ENCODE peak calls at places on chromosomes 6 and 20, in ten cellular contexts. M, P, Q, U, F, O, V, D, C and N are unnamed samples.

GRCh38 chr20:62876826-62877728 is 15.5 kb upstream of the TCFL5 start:
- DNase-seq in M (no peak), P (no peak), Q (no peak), U (no peak), F (no peak), O (peak), V (no peak), D (no peak), C (no peak), N (no peak)

GRCh38 chr6:14344486-14344885 is 226.9 kb downstream of the CD83 start:
- DNase-seq in M (no peak), P (no peak), Q (no peak), U (no peak), F (no peak), O (no peak), V (no peak), D (no peak), C (no peak), N (no peak)

GRCh38 chr6:42387336-42387735 is 64.4 kb downstream of the TRERF1 start:
- DNase-seq in M (no peak), P (no peak), Q (no peak), U (no peak), F (no peak), O (no peak), V (no peak), D (no peak), C (no peak), N (no peak)

GRCh38 chr6:114068119-114068518 is 97.2 kb upstream of the HDAC2 start:
- DNase-seq in M (no peak), P (no peak), Q (no peak), U (no peak), F (no peak), O (no peak), V (no peak), D (no peak), C (no peak), N (no peak)

GRCh38 chr6:121135425-121135824 is 198.9 kb downstream of the TBC1D32 start:
- DNase-seq in M (no peak), P (no peak), Q (no peak), U (no peak), F (no peak), O (no peak), V (no peak), D (no peak), C (no peak), N (no peak)

GRCh38 chr20:53828673-53829085 is 235.0 kb upstream of the ZNF217 start:
- DNase-seq in M (no peak), P (no peak), Q (peak), U (no peak), F (peak), O (no peak), V (no peak), D (peak), C (peak), N (peak)

GRCh38 chr20:38304845-38305447 is 990 bp downstream of the BPI start:
- DNase-seq in M (no peak), P (peak), Q (peak), U (peak), F (peak), O (peak), V (peak), D (peak), C (no peak), N (peak)

GRCh38 chr20:36404435-36404978 is 98.4 kb downstream of the DLGAP4 start:
- DNase-seq in M (no peak), P (no peak), Q (no peak), U (no peak), F (no peak), O (no peak), V (no peak), D (no peak), C (no peak), N (no peak)

GRCh38 chr6:56642366-56643261 is at the start of gene DST:
- DNase-seq in M (no peak), P (no peak), Q (peak), U (no peak), F (peak), O (no peak), V (no peak), D (peak), C (peak), N (peak)

GRCh38 chr6:11585426-11586016 is 48.0 kb downstream of the TMEM170B start:
- DNase-seq in M (no peak), P (peak), Q (peak), U (no peak), F (peak), O (no peak), V (no peak), D (peak), C (peak), N (peak)

GRCh38 chr6:15948930-15949900 is 179.7 kb upstream of the MYLIP start:
- DNase-seq in M (no peak), P (no peak), Q (no peak), U (no peak), F (peak), O (peak), V (no peak), D (no peak), C (no peak), N (peak)

GRCh38 chr6:158460602-158461092 is 99.2 kb upstream of the TMEM181 start:
- DNase-seq in M (no peak), P (no peak), Q (peak), U (no peak), F (no peak), O (no peak), V (no peak), D (peak), C (no peak), N (no peak)

GRCh38 chr6:13526718-13527668 is 39.6 kb upstream of the GFOD1 start:
- DNase-seq in M (no peak), P (no peak), Q (no peak), U (no peak), F (no peak), O (no peak), V (peak), D (peak), C (no peak), N (no peak)

GRCh38 chr6:291148-291696 is 1.1 kb upstream of the DUSP22 start:
- DNase-seq in M (no peak), P (no peak), Q (no peak), U (no peak), F (peak), O (peak), V (no peak), D (peak), C (no peak), N (no peak)

GRCh38 chr6:56144538-56145324 is 102.6 kb downstream of the COL21A1 start:
- DNase-seq in M (no peak), P (no peak), Q (peak), U (no peak), F (no peak), O (no peak), V (no peak), D (peak), C (no peak), N (no peak)

GRCh38 chr6:75874224-75874623 is 125.2 kb downstream of the MYO6 start:
- DNase-seq in M (no peak), P (no peak), Q (no peak), U (no peak), F (no peak), O (no peak), V (no peak), D (no peak), C (no peak), N (no peak)

GRCh38 chr20:5526516-5526915 is 209.8 kb upstream of the PROKR2 start:
- DNase-seq in M (no peak), P (no peak), Q (no peak), U (no peak), F (no peak), O (no peak), V (no peak), D (no peak), C (no peak), N (no peak)

GRCh38 chr6:19811397-19812079 is 25.6 kb upstream of the ID4 start:
- DNase-seq in M (no peak), P (no peak), Q (no peak), U (no peak), F (peak), O (no peak), V (no peak), D (no peak), C (no peak), N (no peak)

GRCh38 chr6:85449818-85450577 is at the start of gene NT5E:
- DNase-seq in M (peak), P (peak), Q (peak), U (no peak), F (peak), O (peak), V (no peak), D (peak), C (peak), N (peak)

GRCh38 chr6:83183082-83183828 is 9.8 kb downstream of the PGM3 start:
- DNase-seq in M (no peak), P (no peak), Q (peak), U (no peak), F (peak), O (no peak), V (no peak), D (peak), C (peak), N (peak)

GRCh38 chr6:110390404-110390803 is 25.0 kb downstream of the DDO start:
- DNase-seq in M (no peak), P (no peak), Q (no peak), U (no peak), F (no peak), O (no peak), V (no peak), D (no peak), C (no peak), N (no peak)

GRCh38 chr6:139205843-139206242 is 71.0 kb downstream of the HECA start:
- DNase-seq in M (no peak), P (no peak), Q (no peak), U (no peak), F (no peak), O (no peak), V (no peak), D (no peak), C (no peak), N (no peak)